ENCODE peak calls at places on chromosomes 4 and X, in eight cellular contexts. D, P, F, R, Z, V, H and A are unnamed samples.

GRCh38 chr4:10074767-10075105 is 41.9 kb downstream of the WDR1 start:
- DNase-seq in H (no peak), F (peak; percentile 20), V (no peak), D (no peak), P (peak; percentile 42), Z (no peak), R (peak; percentile 19), A (no peak)

GRCh38 chrX:23385242-23385641 is 50.6 kb downstream of the PTCHD1 start:
- DNase-seq in P (no peak), F (no peak), V (no peak), R (no peak), D (no peak), H (no peak), Z (no peak), A (no peak)

GRCh38 chrX:52265713-52266112 is 81.0 kb downstream of the MAGED4 start:
- DNase-seq in Z (no peak), R (no peak), V (no peak), H (no peak), P (no peak), F (no peak), D (no peak), A (no peak)

GRCh38 chr4:1600211-1600780 is 83.8 kb downstream of the FAM53A start:
- DNase-seq in P (no peak), R (no peak), D (no peak), Z (no peak), F (no peak), H (no peak), V (no peak), A (no peak)

GRCh38 chr4:124318292-124318691 is 394.2 kb downstream of the ANKRD50 start:
- DNase-seq in R (no peak), H (no peak), Z (no peak), P (no peak), V (no peak), D (no peak), F (no peak), A (no peak)

GRCh38 chr4:79253930-79254329 is 71.9 kb downstream of the NAA11 start:
- DNase-seq in V (no peak), Z (no peak), P (no peak), D (no peak), H (no peak), R (no peak), F (no peak), A (no peak)

GRCh38 chrX:33001107-33001506 is 210.2 kb downstream of the DMD start:
- DNase-seq in Z (no peak), H (no peak), D (no peak), V (no peak), R (no peak), F (no peak), P (no peak), A (no peak)

GRCh38 chr4:76306882-76307669 is 543 bp downstream of the STBD1 start:
- DNase-seq in V (peak; percentile 47), P (peak; percentile 74), Z (peak; percentile 8), F (peak; percentile 41), H (no peak), R (peak; percentile 68), D (peak; percentile 47), A (peak; percentile 65)

GRCh38 chrX:74613350-74614192 is 853 bp downstream of the RLIM start:
- DNase-seq in P (peak; percentile 24), D (peak; percentile 1), R (peak; percentile 26), F (peak; percentile 40), V (no peak), H (no peak), Z (no peak), A (peak; percentile 2)

GRCh38 chrX:46016296-46016695 is 528.9 kb downstream of the ZNF674 start:
- DNase-seq in Z (no peak), F (no peak), R (no peak), V (no peak), H (no peak), D (no peak), P (no peak), A (no peak)

GRCh38 chr4:178275671-178276360 is 833.6 kb upstream of the AGA start:
- DNase-seq in H (no peak), F (no peak), Z (no peak), D (no peak), R (no peak), V (no peak), P (no peak), A (peak; percentile 18)

GRCh38 chrX:50952406-50952805 is 41.9 kb downstream of the BMP15 start:
- DNase-seq in F (no peak), D (no peak), H (no peak), P (no peak), V (no peak), R (no peak), Z (no peak), A (no peak)

DNA sequence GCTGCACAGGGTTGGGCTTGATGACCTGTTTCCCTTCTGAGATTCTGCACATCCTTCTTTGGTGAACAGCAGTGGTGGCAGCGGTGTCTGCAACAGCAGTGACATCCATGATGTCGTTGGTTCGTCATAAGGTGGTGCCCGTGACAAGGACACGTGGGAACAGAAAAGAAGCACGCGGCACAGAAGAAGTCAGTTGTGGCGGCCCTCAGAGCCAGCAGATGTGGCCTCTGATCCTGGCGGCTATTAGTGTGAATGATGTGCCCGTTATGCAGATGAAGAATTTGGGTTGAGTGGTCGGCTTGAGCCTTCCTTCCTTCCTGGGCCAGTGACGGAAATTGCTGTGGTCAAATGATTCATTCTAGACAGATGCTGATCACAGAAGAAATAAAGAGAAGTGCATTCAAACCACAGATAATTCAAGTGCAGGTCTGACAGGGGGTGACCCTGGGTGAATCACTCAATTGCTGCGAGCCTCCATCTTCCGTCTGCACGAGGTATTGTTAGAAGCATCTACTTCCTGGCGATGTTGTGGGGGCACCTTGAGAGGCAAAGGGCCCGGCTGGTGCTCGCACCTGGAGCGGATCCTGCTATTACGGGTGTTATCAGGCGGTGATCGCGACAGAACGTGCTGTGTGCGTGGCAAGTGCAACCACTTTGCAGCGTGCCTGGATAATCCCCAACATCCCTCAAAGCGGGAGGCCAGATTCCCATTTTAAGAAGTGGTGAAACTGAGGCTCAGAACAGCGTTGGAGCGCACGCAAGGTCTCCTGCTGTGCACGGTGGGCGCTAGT is 215.2 kb upstream of the PSAPL1 start:
- DNase-seq in V (no peak), F (peak; percentile 19), D (no peak), Z (peak; percentile 81), P (no peak), R (no peak), H (no peak), A (no peak)
- TF ChIP-seq CTCF in V (no peak), F (no peak), D (no peak), Z (no peak), P (no peak), R (no peak), H (no peak), A (no peak)

GRCh38 chr4:20638825-20639224 is 61.4 kb upstream of the PACRGL start:
- DNase-seq in F (no peak), R (no peak), H (no peak), D (no peak), P (no peak), V (no peak), Z (no peak), A (no peak)
- TF ChIP-seq CTCF in F (no peak), R (no peak), H (no peak), D (no peak), P (no peak), V (no peak), Z (no peak), A (no peak)

GRCh38 chr4:113962719-113963274 is 16.6 kb downstream of the ARSJ start:
- DNase-seq in V (no peak), P (no peak), Z (no peak), R (no peak), H (no peak), F (no peak), D (no peak), A (no peak)
- TF ChIP-seq CTCF in V (no peak), P (no peak), Z (no peak), R (no peak), H (no peak), F (no peak), D (no peak), A (no peak)

GRCh38 chrX:77719388-77719787 is 66.6 kb downstream of the ATRX start:
- DNase-seq in V (no peak), P (no peak), R (no peak), F (no peak), D (no peak), H (no peak), Z (no peak), A (no peak)

GRCh38 chrX:77723684-77724083 is 62.3 kb downstream of the ATRX start:
- DNase-seq in F (no peak), R (no peak), P (no peak), D (no peak), Z (no peak), V (no peak), H (no peak), A (no peak)
- TF ChIP-seq CTCF in F (no peak), R (no peak), P (no peak), D (no peak), Z (no peak), V (no peak), H (no peak), A (no peak)

GRCh38 chrX:53483838-53484420 is 49.8 kb upstream of the HSD17B10 start:
- DNase-seq in D (no peak), P (no peak), V (no peak), R (no peak), F (peak; percentile 12), H (no peak), Z (peak; percentile 46), A (no peak)

GRCh38 chrX:53481816-53482485 is 47.8 kb upstream of the HSD17B10 start:
- DNase-seq in F (peak; percentile 77), D (peak; percentile 29), H (no peak), P (peak; percentile 64), Z (peak; percentile 25), R (peak; percentile 73), V (peak; percentile 47), A (peak; percentile 47)

GRCh38 chrX:53479295-53479694 is 45.1 kb upstream of the HSD17B10 start:
- DNase-seq in F (no peak), Z (no peak), V (no peak), R (no peak), P (no peak), D (no peak), H (no peak), A (no peak)

GRCh38 chrX:53476371-53476770 is 42.2 kb upstream of the HSD17B10 start:
- DNase-seq in H (no peak), V (no peak), D (no peak), R (no peak), F (peak; percentile 42), Z (peak; percentile 41), P (no peak), A (no peak)

GRCh38 chrX:53481093-53481492 is 46.9 kb upstream of the HSD17B10 start:
- DNase-seq in F (no peak), R (peak; percentile 26), P (no peak), D (no peak), H (no peak), V (peak; percentile 12), Z (no peak), A (no peak)
- TF ChIP-seq CTCF in F (peak; percentile 43), R (peak; percentile 11), P (peak; percentile 38), D (no peak), H (no peak), V (no peak), Z (peak; percentile 48), A (peak; percentile 22)

GRCh38 chrX:82466994-82467393 is 1041.1 kb upstream of the POU3F4 start:
- DNase-seq in Z (no peak), D (no peak), V (no peak), P (no peak), R (no peak), H (no peak), F (no peak), A (no peak)
- TF ChIP-seq CTCF in Z (no peak), D (no peak), V (no peak), P (no peak), R (no peak), H (no peak), F (no peak), A (no peak)